ENCODE peak calls at places on chromosomes 13 and 19, in five cellular contexts. F is Ammon's horn, M is mucosa of gallbladder, Z is amygdala, O is tibial artery. A is an unnamed sample.
A peak's percentile ranks its signal among the peaks of the same experiment; 100 is the strongest.

GRCh38 chr13:25738342-25738771 is 313.5 kb downstream of the SHISA2 start:
- DNase-seq in F (no peak), M (no peak), Z (no peak), O (no peak), A (no peak)

GRCh38 chr13:47250141-47250540 is 353.3 kb upstream of the HTR2A start:
- DNase-seq in F (no peak), M (no peak), Z (no peak), O (no peak), A (no peak)

GRCh38 chr19:1754651-1755466 is 1.6 kb downstream of the ONECUT3 start:
- DNase-seq in F (no peak), M (no peak), Z (no peak), O (no peak), A (no peak)

GRCh38 chr13:93476175-93476574 is 249.6 kb downstream of the GPC6 start:
- DNase-seq in F (no peak), M (no peak), Z (no peak), O (no peak), A (no peak)

GRCh38 chr19:42208612-42209011 is 8.9 kb downstream of the DEDD2 start:
- DNase-seq in F (no peak), M (no peak), Z (no peak), O (no peak), A (no peak)

GRCh38 chr13:26254583-26255102 is 714 bp downstream of the CDK8 start:
- DNase-seq in F (peak; percentile 45), M (peak; percentile 34), Z (no peak), O (peak; percentile 71), A (peak; percentile 25)

GRCh38 chr19:14149509-14149994 is 13.2 kb upstream of the ASF1B start:
- DNase-seq in F (peak; percentile 62), M (peak; percentile 70), Z (peak; percentile 62), O (peak; percentile 86), A (peak; percentile 74)

GRCh38 chr19:52138614-52139290 is 986 bp downstream of the ZNF616 start:
- DNase-seq in F (peak; percentile 21), M (no peak), Z (peak; percentile 30), O (no peak), A (peak; percentile 9)